ENCODE peak calls at places on chromosomes 7 and 10, in five cellular contexts. T, R, B, Y and I are unnamed samples.
A peak's percentile ranks its signal among the peaks of the same experiment; 100 is the strongest.

GRCh38 chr7:54252256-54253035 is 289.7 kb upstream of the VSTM2A start:
- DNase-seq in B (no peak), Y (no peak), R (no peak), T (no peak), I (no peak)

GRCh38 chr10:64376169-64376568 is 855.0 kb downstream of the REEP3 start:
- DNase-seq in R (no peak), Y (no peak), B (no peak), T (no peak), I (no peak)

GRCh38 chr7:139471740-139472353 is 11.6 kb downstream of the KLRG2 start:
- DNase-seq in Y (peak; percentile 32), R (no peak), B (no peak), T (no peak), I (no peak)

GRCh38 chr10:120475844-120476791 is 19.1 kb downstream of the PLPP4 start:
- DNase-seq in B (no peak), T (no peak), Y (no peak), R (no peak), I (no peak)

GRCh38 chr10:87619705-87620104 is 40.0 kb upstream of the PAPSS2 start:
- DNase-seq in B (no peak), Y (no peak), R (peak; percentile 65), T (no peak), I (peak; percentile 82)

GRCh38 chr10:71512794-71513379 is 116.2 kb downstream of the CDH23 start:
- DNase-seq in B (no peak), T (no peak), Y (peak; percentile 18), R (peak; percentile 54), I (peak; percentile 20)

GRCh38 chr7:133053321-133053891 is 28.5 kb downstream of the CHCHD3 start:
- DNase-seq in R (no peak), T (peak; percentile 27), B (no peak), Y (peak; percentile 90), I (no peak)

GRCh38 chr10:129517680-129518057 is 50.6 kb downstream of the MGMT start:
- DNase-seq in Y (no peak), B (no peak), T (no peak), R (no peak), I (no peak)

GRCh38 chr10:103747193-103747865 is 108.0 kb downstream of the SH3PXD2A start:
- DNase-seq in B (no peak), Y (no peak), R (no peak), T (no peak), I (no peak)

GRCh38 chr10:132536241-132536963 is 1.2 kb upstream of the INPP5A start:
- DNase-seq in Y (no peak), T (no peak), B (peak; percentile 63), R (no peak), I (peak; percentile 37)

GRCh38 chr10:5538446-5538845 is 13.7 kb downstream of the CALML3 start:
- DNase-seq in R (no peak), Y (peak; percentile 57), T (no peak), B (no peak), I (no peak)

GRCh38 chr10:73075829-73076228 is 20.8 kb downstream of the P4HA1 start:
- DNase-seq in T (no peak), R (no peak), Y (no peak), B (no peak), I (no peak)

GRCh38 chr10:6473430-6473829 is 106.6 kb downstream of the PRKCQ start:
- DNase-seq in Y (no peak), R (no peak), B (no peak), T (no peak), I (no peak)

GRCh38 chr7:55273186-55273980 is 91.8 kb upstream of the LANCL2 start:
- DNase-seq in Y (no peak), T (no peak), B (no peak), R (no peak), I (no peak)

GRCh38 chr10:96711048-96711713 is 9.1 kb downstream of the PIK3AP1 start:
- DNase-seq in Y (no peak), R (no peak), B (no peak), T (no peak), I (no peak)

GRCh38 chr10:27390681-27391080 is 113.4 kb upstream of the RAB18 start:
- DNase-seq in Y (no peak), B (no peak), T (no peak), R (no peak), I (no peak)

GRCh38 chr10:27392606-27393005 is 111.5 kb upstream of the RAB18 start:
- DNase-seq in T (no peak), Y (no peak), R (no peak), B (no peak), I (no peak)

GRCh38 chr10:27391325-27391724 is 112.8 kb upstream of the RAB18 start:
- DNase-seq in B (no peak), R (no peak), T (no peak), Y (no peak), I (no peak)

GRCh38 chr10:27393961-27394360 is 110.1 kb upstream of the RAB18 start:
- DNase-seq in T (no peak), R (no peak), B (no peak), Y (no peak), I (no peak)

DNA sequence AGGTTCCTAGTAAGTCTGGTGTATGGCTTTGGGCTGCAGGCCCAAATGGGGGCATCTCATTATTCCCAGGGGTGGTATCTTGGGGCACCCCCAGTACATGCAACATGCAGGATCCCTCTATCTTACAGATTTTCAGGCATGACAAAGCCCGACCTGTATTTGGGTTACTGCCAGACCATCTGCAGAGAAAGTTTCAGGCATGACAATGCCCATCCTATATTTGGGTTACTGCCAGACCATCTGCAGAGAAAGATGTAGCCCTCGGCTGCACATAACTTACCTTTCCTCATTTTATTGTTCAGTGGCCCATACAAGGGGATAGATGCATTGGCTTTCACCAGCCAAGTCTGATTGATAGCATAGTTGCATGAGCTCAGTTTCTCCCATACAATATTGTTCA is 112.2 kb upstream of the RAB18 start:
- DNase-seq in T (no peak), B (no peak), R (no peak), Y (no peak), I (no peak)
- H3K27ac ChIP-seq in T (no peak overlapping the region), B (no peak overlapping the region), R (no peak overlapping the region), Y (no peak overlapping the region), I (no peak overlapping the region)

GRCh38 chr7:1112625-1113547 is 25.0 kb downstream of the GPER1 start:
- DNase-seq in T (no peak), R (no peak), Y (no peak), B (peak; percentile 21), I (no peak)

GRCh38 chr7:1113548-1113885 is 25.6 kb downstream of the GPER1 start:
- DNase-seq in R (no peak), T (no peak), Y (no peak), B (peak; percentile 39), I (no peak)

GRCh38 chr7:1110358-1110757 is 22.4 kb downstream of the GPER1 start:
- DNase-seq in B (peak; percentile 38), T (no peak), Y (no peak), R (no peak), I (no peak)

GRCh38 chr7:1111156-1111555 is 23.2 kb downstream of the GPER1 start:
- DNase-seq in B (no peak), T (no peak), Y (no peak), R (no peak), I (no peak)

DNA sequence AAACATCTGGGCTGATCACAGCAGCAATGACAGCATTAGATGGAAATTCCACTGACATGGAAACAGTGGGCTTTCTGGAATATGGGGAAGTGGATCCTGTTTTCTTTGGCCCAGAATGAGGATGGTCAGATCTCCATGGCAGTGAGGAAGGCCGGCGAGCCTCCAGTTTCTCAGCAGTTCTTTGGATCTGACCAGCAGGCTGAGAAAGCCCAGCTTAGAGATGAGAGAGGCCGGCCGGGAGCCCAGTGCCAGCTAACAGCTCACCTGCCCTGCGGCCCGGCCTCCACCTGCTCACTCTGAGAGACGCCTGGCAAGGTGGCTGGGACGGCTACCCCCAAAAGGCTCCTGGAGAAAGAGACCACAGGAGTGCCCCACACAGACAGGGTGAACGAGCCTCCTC is 24.2 kb downstream of the GPER1 start:
- DNase-seq in R (no peak), Y (peak; percentile 17), T (no peak), B (peak; percentile 44), I (no peak)
- H3K4me1 ChIP-seq in R (no peaks in the 10 kb centered on the region), Y (no peaks in the 10 kb centered on the region), T (no peaks in the 10 kb centered on the region), B (no peaks in the 10 kb centered on the region), I (peaks cover 13% of the 10 kb centered on the region)

GRCh38 chr10:128268015-128268722 is 141.9 kb upstream of the MKI67 start:
- DNase-seq in R (no peak), B (no peak), T (peak; percentile 30), Y (peak; percentile 58), I (no peak)
- TF ChIP-seq CTCF in R (no peak), B (peak; percentile 34), T (peak; percentile 39), Y (peak; percentile 65), I (peak; percentile 41)

DNA sequence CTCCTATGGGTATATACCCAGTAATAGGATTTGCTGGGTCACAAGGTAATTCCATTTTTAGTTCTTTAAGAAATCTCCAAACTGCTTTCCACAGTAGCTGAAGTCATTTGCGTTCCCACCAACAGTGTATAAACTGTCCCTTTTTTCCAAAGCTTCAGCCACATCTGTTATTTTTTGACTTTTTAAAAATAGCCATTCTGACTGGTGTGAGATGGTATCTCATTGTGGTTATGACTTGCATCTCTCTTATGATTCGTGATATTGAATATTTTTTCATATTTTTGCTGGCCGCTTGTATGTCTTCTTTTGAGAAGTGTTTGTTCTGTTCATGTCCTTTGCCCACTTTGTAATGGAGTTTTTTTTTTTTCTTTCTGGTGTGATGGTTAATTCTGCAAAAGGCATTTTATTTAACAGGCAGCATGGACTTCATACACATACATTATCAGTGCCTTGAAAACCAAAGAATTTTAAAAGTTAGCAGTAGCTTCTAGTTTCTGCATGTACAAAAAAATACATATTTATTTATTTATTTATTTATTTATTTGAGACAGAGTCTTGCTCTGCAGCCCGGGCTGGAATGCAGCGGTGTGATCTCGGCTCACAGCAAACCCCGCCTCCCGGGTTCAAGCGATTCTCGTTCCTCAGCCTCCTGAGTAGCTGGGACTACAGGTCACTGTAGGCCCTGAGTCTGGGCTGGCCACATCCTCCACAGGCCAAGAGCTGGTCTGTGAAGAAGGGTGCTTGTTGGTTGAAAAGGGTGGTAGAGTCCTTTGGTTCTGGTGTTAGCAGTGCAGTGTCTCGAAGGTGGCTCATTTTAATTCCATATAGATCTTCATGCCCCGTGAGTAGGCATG is 32.3 kb downstream of the AGR3 start:
- DNase-seq in T (no peak), B (no peak), Y (no peak), R (no peak), I (no peak)
- H3K27ac ChIP-seq in T (no peak overlapping the region), B (no peak overlapping the region), Y (no peak overlapping the region), R (no peak overlapping the region), I (no peak overlapping the region)

GRCh38 chr10:48611133-48611532 is 6.3 kb upstream of the ARHGAP22 start:
- DNase-seq in R (peak; percentile 19), B (no peak), Y (no peak), T (no peak), I (no peak)
- H3K4me1 ChIP-seq in R (no peaks in the 10 kb centered on the region), B (no peaks in the 10 kb centered on the region), Y (no peaks in the 10 kb centered on the region), T (no peaks in the 10 kb centered on the region), I (no peaks in the 10 kb centered on the region)

GRCh38 chr7:50155755-50156154 is 62.7 kb upstream of the ZPBP start:
- DNase-seq in R (no peak), B (no peak), Y (no peak), T (no peak), I (no peak)

GRCh38 chr7:50164552-50165220 is 71.6 kb upstream of the ZPBP start:
- DNase-seq in Y (no peak), B (no peak), R (no peak), T (no peak), I (no peak)

GRCh38 chr7:50156163-50156562 is 63.1 kb upstream of the ZPBP start:
- DNase-seq in B (no peak), Y (no peak), R (no peak), T (no peak), I (no peak)

GRCh38 chr7:50156746-50157145 is 63.7 kb upstream of the ZPBP start:
- DNase-seq in T (no peak), Y (no peak), R (no peak), B (no peak), I (no peak)

GRCh38 chr7:50159154-50159553 is 66.1 kb upstream of the ZPBP start:
- DNase-seq in B (no peak), R (no peak), T (no peak), Y (no peak), I (no peak)
- TF ChIP-seq CTCF in B (no peak), R (no peak), T (no peak), Y (no peak), I (no peak)